ENCODE peak calls at places on chromosomes 12 and 14, in ten cellular contexts. G, I, J, P, R, L, A, M, Z and S are unnamed samples.

GRCh38 chr14:78135450-78135891 is 34.7 kb upstream of the NRXN3 start:
- DNase-seq in L (no peak), P (no peak), I (no peak), G (peak), A (no peak), Z (peak), M (no peak), R (no peak), J (no peak), S (no peak)

GRCh38 chr12:56151672-56152131 is 685 bp upstream of the MYL6B start:
- DNase-seq in G (no peak), R (no peak), P (peak), J (no peak), A (peak), M (peak), I (no peak), L (no peak), Z (peak), S (peak)

GRCh38 chr12:15532364-15532977 is 210.2 kb downstream of the PTPRO start:
- DNase-seq in Z (peak), R (no peak), J (peak), I (no peak), L (no peak), M (peak), P (peak), A (peak), G (peak), S (peak)

GRCh38 chr14:63438065-63438757 is 105.0 kb downstream of the PPP2R5E start:
- DNase-seq in G (peak), L (peak), J (peak), A (peak), M (no peak), P (no peak), Z (peak), R (peak), I (no peak), S (no peak)

GRCh38 chr12:57430117-57430930 is 519 bp downstream of the R3HDM2 start:
- DNase-seq in R (peak), A (peak), L (no peak), Z (no peak), P (peak), I (peak), J (peak), M (peak), G (peak), S (peak)

GRCh38 chr12:530308-530707 is 70.6 kb downstream of the B4GALNT3 start:
- DNase-seq in I (no peak), J (no peak), G (peak), Z (no peak), M (no peak), R (no peak), P (no peak), L (no peak), A (no peak), S (no peak)

GRCh38 chr14:97266653-97267052 is 469.5 kb downstream of the VRK1 start:
- DNase-seq in A (no peak), I (no peak), R (no peak), L (no peak), P (peak), G (peak), M (no peak), J (no peak), Z (no peak), S (no peak)

GRCh38 chr12:46112364-46112763 is 122.0 kb upstream of the SCAF11 start:
- DNase-seq in G (no peak), J (no peak), L (no peak), I (no peak), P (no peak), Z (no peak), R (no peak), M (no peak), A (no peak), S (no peak)

GRCh38 chr12:124399622-124400021 is 104.7 kb downstream of the RFLNA start:
- DNase-seq in R (no peak), I (no peak), L (no peak), M (peak), J (peak), A (peak), G (no peak), Z (peak), P (peak), S (peak)

GRCh38 chr12:69779928-69780327 is 41.3 kb downstream of the RAB3IP start:
- DNase-seq in P (peak), A (peak), L (no peak), J (peak), Z (peak), G (peak), R (no peak), M (peak), I (no peak), S (peak)

GRCh38 chr12:93484315-93484981 is 17.1 kb downstream of the MRPL42 start:
- DNase-seq in J (peak), M (no peak), L (no peak), A (no peak), P (no peak), R (no peak), Z (no peak), I (no peak), G (no peak), S (no peak)

GRCh38 chr12:66107451-66107915 is 23.1 kb downstream of the LLPH start:
- DNase-seq in P (peak), I (peak), J (peak), G (peak), L (peak), M (peak), Z (peak), R (peak), A (peak), S (peak)

GRCh38 chr14:92603309-92604257 is 90.0 kb downstream of the RIN3 start:
- DNase-seq in P (no peak), R (peak), A (no peak), G (peak), L (peak), I (no peak), J (peak), M (peak), Z (no peak), S (no peak)
- TF ChIP-seq CTCF in P (peak), R (peak), A (no peak), G (peak), L (peak), I (no peak), J (peak), M (no peak), Z (no peak), S (no peak)

GRCh38 chr14:22656226-22656625 is 12.1 kb upstream of the OR6J1 start:
- DNase-seq in I (no peak), Z (no peak), P (no peak), M (no peak), A (no peak), R (no peak), L (no peak), J (peak), G (no peak), S (no peak)
- TF ChIP-seq CTCF in I (no peak), Z (no peak), P (no peak), M (no peak), A (no peak), R (no peak), L (no peak), J (no peak), G (no peak), S (no peak)

DNA sequence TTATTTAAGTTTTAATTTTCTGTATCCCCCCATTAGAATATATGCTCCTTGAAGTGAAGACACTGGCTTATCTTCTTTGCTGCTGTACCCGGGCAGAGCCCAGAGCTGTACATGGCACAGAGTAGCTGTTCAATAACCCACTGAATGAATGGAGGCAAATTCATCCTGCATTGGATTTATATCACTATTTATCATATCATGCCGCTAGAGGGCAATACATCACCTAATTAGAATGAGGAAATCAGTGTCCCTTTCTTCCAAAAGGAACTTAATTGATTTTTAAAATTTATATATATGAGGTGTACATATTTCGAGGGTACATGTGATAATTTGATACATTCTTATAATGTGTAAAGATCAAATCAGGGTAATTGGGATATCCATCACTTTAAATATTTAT is 89.2 kb upstream of the TMEM260 start:
- DNase-seq in Z (peak), J (peak), I (no peak), P (no peak), R (no peak), G (peak), L (no peak), M (no peak), A (peak), S (no peak)
- TF ChIP-seq CTCF in Z (peak), J (peak), I (peak), P (peak), R (peak), G (peak), L (peak), M (peak), A (peak), S (peak)

GRCh38 chr12:6273209-6273928 is 37.1 kb upstream of the PLEKHG6 start:
- DNase-seq in A (no peak), I (no peak), G (no peak), J (no peak), P (peak), Z (no peak), R (no peak), L (no peak), M (peak), S (no peak)
- TF ChIP-seq CTCF in A (no peak), I (no peak), G (no peak), J (peak), P (peak), Z (no peak), R (peak), L (no peak), M (no peak), S (no peak)

DNA sequence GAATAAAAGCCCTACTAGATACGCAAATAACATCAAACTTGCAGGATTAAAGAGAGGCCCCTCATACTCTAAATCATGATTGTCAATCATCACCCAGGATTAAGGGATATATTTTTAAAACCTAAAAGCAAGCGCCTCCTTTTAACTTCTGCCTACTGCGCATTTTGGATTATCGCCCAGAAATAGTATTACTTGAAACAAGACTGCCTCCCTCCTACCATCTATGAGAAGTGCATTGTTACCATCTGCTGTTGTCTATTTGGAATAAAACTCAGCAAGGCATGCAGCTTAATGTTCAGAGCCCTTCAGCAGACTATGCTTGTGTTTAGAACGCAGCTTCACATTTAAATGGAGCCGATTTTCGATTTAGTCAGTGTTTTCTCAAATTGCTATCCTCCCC is 79.6 kb downstream of the EXOC5 start:
- DNase-seq in P (no peak), M (no peak), L (no peak), R (no peak), A (no peak), G (peak), Z (peak), I (no peak), J (peak), S (no peak)
- TF ChIP-seq CTCF in P (peak), M (no peak), L (no peak), R (peak), A (no peak), G (no peak), Z (peak), I (no peak), J (peak), S (no peak)

GRCh38 chr12:11228268-11228879 is 41.1 kb downstream of the PRB3 start:
- DNase-seq in R (no peak), J (peak), I (no peak), L (no peak), P (peak), M (peak), G (peak), A (peak), Z (peak), S (peak)
- TF ChIP-seq CTCF in R (peak), J (peak), I (peak), L (peak), P (peak), M (peak), G (peak), A (peak), Z (peak), S (peak)

DNA sequence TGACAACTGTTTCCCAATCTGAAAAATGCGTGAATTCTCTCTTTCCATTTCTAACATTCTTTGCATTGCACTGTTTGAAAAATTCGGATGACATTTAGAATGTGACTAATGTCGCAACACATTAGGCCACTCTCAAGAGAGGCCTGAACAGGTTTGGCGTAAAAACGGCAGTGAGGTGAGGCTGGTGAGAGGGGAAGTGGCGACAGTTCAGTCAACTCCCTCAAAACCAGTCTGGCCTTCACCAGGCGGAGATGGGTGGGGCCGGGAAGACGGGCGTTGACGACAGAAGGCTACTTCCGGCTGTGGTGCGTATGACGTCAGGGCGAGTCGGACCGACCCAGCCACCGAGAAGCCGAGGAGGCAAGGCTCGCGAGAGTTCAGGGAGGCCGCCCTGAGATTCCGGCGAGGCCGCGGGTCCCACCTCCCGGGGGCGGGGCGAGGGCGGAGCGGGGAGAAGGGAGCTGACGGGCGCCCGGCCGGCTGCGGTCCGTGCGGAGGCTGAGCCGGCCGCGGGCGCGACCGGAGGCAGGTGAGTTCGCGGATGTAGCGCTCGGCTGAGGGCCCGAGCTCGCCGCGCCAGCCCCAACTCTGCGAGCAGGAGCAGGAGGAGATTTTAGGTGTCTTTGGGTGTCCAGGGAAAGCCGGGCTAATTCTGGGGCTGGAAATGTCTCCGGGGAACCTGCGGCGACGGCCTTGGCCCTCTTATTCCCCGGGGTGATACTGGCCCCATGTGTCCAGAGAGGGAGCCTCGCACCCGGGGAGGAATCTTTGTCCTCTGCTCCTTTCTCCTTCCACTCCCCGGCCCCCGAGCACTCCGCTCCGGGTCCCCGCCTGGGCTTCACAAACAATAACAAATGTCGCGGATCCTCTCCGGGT is at the start of gene STK38L:
- DNase-seq in I (peak), G (peak), L (peak), M (peak), Z (peak), A (peak), J (peak), R (peak), P (peak), S (peak)
- TF ChIP-seq CTCF in I (peak), G (peak), L (no peak), M (no peak), Z (peak), A (no peak), J (peak), R (peak), P (peak), S (no peak)

GRCh38 chr14:31843361-31844091 is 233.6 kb upstream of the ARHGAP5 start:
- DNase-seq in P (no peak), M (no peak), G (peak), A (peak), J (peak), I (no peak), L (no peak), R (no peak), Z (no peak), S (no peak)
- TF ChIP-seq CTCF in P (no peak), M (no peak), G (no peak), A (no peak), J (no peak), I (no peak), L (no peak), R (no peak), Z (no peak), S (no peak)

GRCh38 chr12:50174971-50175715 is 8.0 kb upstream of the CERS5 start:
- DNase-seq in Z (peak), J (peak), R (peak), P (no peak), I (no peak), L (no peak), G (peak), A (peak), M (peak), S (no peak)

DNA sequence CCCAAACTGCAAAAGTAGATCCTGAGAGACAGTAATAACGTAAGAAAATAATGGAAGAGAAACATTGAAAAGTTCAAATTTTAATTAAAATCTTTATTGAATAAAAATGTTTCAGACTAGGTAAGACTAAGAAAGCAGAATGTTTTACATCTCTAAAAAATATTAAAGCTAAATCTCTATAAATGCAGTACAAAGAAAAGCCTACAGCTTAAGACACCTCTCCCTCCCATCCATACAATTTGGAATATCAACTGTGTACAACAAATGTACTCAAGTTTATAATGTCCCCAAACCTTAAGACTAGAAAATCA is 8.5 kb upstream of the CERS5 start:
- DNase-seq in A (no peak), G (no peak), J (no peak), M (no peak), Z (no peak), R (no peak), L (no peak), I (no peak), P (no peak), S (no peak)
- TF ChIP-seq CTCF in A (no peak), G (no peak), J (no peak), M (no peak), Z (no peak), R (peak), L (no peak), I (peak), P (no peak), S (no peak)